ENCODE peak calls at places on chromosome 20, in six cellular contexts. A is gastrocnemius medialis; Z is ovary; V is neuronal stem cell; R is sigmoid colon; F is naive thymus-derived CD4-positive, alpha-beta T cell. P is an unnamed sample.

GRCh38 chr20:53926428-53927028 is 143.9 kb downstream of the BCAS1 start:
- DNase-seq in R (no peak), V (no peak), Z (no peak), A (no peak), F (no peak), P (no peak)

GRCh38 chr20:63343460-63344150 is 17.5 kb downstream of the CHRNA4 start:
- DNase-seq in A (no peak), Z (no peak), V (no peak), F (no peak), R (no peak), P (no peak)

GRCh38 chr20:62733250-62733842 is 24.7 kb downstream of the NTSR1 start:
- DNase-seq in A (no peak), Z (no peak), R (no peak), F (no peak), V (no peak), P (no peak)

GRCh38 chr20:18609741-18610140 is 21.9 kb downstream of the DTD1 start:
- DNase-seq in Z (no peak), F (no peak), V (no peak), R (no peak), A (no peak), P (no peak)

GRCh38 chr20:15012551-15012950 is 675.1 kb upstream of the FLRT3 start:
- DNase-seq in F (no peak), Z (no peak), A (no peak), R (no peak), V (peak; percentile 21), P (no peak)

GRCh38 chr20:57369601-57370000 is 18.5 kb downstream of the RAE1 start:
- DNase-seq in Z (no peak), V (no peak), F (no peak), R (no peak), A (no peak), P (no peak)

GRCh38 chr20:2400290-2400689 is 19.6 kb downstream of the TGM6 start:
- DNase-seq in V (no peak), R (no peak), F (no peak), Z (no peak), A (no peak), P (no peak)

GRCh38 chr20:54335299-54335698 is 127.4 kb downstream of the PFDN4 start:
- DNase-seq in R (no peak), F (no peak), V (no peak), A (no peak), Z (no peak), P (no peak)

GRCh38 chr20:10463622-10464021 is 28.5 kb downstream of the SLX4IP start:
- DNase-seq in V (no peak), Z (no peak), R (no peak), F (no peak), A (no peak), P (no peak)

GRCh38 chr20:60624066-60624465 is 628.0 kb upstream of the CDH4 start:
- DNase-seq in A (no peak), Z (no peak), V (no peak), F (no peak), R (no peak), P (no peak)

GRCh38 chr20:59678286-59678685 is 73.9 kb downstream of the PHACTR3 start:
- DNase-seq in V (no peak), Z (no peak), F (no peak), A (no peak), R (no peak), P (no peak)

GRCh38 chr20:9627219-9627618 is 112.8 kb downstream of the LAMP5 start:
- DNase-seq in V (no peak), F (no peak), Z (no peak), A (no peak), R (no peak), P (no peak)

GRCh38 chr20:19991826-19992225 is 25.3 kb upstream of the NAA20 start:
- DNase-seq in V (no peak), A (no peak), Z (no peak), R (no peak), F (no peak), P (no peak)

GRCh38 chr20:15740046-15740775 is 833.0 kb downstream of the KIF16B start:
- DNase-seq in Z (no peak), F (no peak), V (no peak), R (no peak), A (no peak), P (no peak)

GRCh38 chr20:58405504-58406291 is 16.7 kb downstream of the VAPB start:
- DNase-seq in Z (no peak), A (no peak), R (no peak), F (no peak), V (no peak), P (no peak)

GRCh38 chr20:63734946-63735858 is 1.3 kb upstream of the LIME1 start:
- DNase-seq in F (no peak), Z (no peak), R (peak; percentile 63), A (no peak), V (no peak), P (no peak)

GRCh38 chr20:10595985-10596384 is 77.8 kb downstream of the JAG1 start:
- DNase-seq in R (no peak), Z (no peak), A (no peak), F (no peak), V (no peak), P (no peak)

GRCh38 chr20:961768-962167 is 40.3 kb downstream of the RSPO4 start:
- DNase-seq in F (no peak), A (no peak), Z (no peak), V (no peak), R (no peak), P (no peak)

DNA sequence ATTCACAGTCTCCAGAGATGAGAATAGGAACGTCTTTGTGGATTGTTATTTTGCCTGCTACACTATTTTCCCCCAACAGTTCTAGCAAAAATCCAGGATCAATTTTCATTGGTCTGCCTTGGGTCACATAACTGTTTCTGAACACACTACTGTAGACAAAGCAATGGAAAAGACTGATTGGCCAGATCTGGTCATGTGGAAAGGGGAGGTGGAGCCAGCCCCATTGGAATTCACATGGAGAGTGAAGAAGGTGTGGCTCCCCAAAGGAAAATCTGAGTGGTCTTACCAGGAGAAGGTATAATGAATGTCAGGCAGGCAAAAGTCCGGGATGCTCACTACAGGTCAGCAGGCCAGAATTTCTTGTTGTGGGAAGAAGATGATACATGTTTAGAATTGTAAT is 9.5 kb upstream of the TP53RK start:
- DNase-seq in V (no peak), Z (no peak), A (no peak), R (no peak), F (no peak), P (no peak)
- H3K27ac ChIP-seq in V (no peak overlapping the region), Z (no peak overlapping the region), A (no peak overlapping the region), R (no peak overlapping the region), F (no peak overlapping the region), P (no peak overlapping the region)

GRCh38 chr20:32153771-32154170 is 44.3 kb downstream of the TM9SF4 start:
- DNase-seq in Z (no peak), A (no peak), R (peak; percentile 17), F (no peak), V (no peak), P (no peak)
- H3K36me3 ChIP-seq in Z (no peaks in the 10 kb centered on the region), A (peaks cover 60% of the 10 kb centered on the region), R (peaks cover 28% of the 10 kb centered on the region), F (peaks cover 10% of the 10 kb centered on the region), V (peaks cover 88% of the 10 kb centered on the region), P (peaks cover 47% of the 10 kb centered on the region)

DNA sequence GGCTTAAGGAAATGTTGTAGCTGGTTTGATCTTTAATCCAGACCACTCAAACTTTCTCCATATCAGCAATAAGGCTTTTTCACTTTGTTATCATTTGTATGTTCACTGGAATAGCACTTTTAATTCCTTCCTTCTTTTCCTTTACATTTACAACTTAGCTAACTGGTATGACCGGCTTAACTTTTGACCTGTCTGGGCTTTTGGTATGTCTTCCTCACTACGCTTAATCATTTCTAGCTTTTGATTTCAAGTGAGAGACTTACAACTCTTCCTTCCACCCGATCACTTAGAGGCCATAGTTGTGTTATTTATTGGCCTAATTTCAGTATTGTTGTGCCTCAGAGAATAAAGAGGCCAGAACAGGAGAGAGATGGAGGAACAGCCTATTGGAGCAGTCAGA is 236.6 kb upstream of the BMP2 start:
- DNase-seq in V (no peak), Z (no peak), F (no peak), R (no peak), A (no peak), P (no peak)
- H3K27ac ChIP-seq in V (no peak overlapping the region), Z (no peak overlapping the region), F (no peak overlapping the region), R (no peak overlapping the region), A (no peak overlapping the region), P (no peak overlapping the region)

DNA sequence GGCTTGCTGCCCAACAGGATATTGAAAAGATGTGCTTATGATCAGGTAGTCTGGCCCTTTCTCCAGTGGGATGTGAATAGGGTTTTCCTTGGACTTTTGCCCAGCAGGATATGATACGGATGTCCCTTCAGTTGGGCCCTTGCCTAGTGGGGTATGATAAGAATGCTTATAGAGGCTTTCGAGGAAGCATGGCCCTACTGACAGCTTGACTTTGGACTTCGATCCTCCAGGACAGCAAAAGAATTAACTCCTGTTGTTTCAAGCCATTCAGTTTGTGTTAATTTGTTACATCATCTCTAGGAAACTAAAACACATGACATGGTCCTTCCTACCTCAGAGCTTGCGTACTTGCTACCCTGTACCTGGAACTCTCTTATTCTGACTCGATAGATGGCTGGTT is 9.7 kb upstream of the ZNF334 start:
- DNase-seq in R (no peak), Z (no peak), V (no peak), F (no peak), A (no peak), P (no peak)
- H3K36me3 ChIP-seq in R (no peaks in the 10 kb centered on the region), Z (no peaks in the 10 kb centered on the region), V (no peaks in the 10 kb centered on the region), F (no peaks in the 10 kb centered on the region), A (no peaks in the 10 kb centered on the region), P (no peaks in the 10 kb centered on the region)

GRCh38 chr20:22585786-22586493 is 1.6 kb upstream of the FOXA2 start:
- DNase-seq in V (no peak), Z (no peak), F (no peak), A (no peak), R (no peak), P (no peak)
- H3K27ac ChIP-seq in V (no peak overlapping the region), Z (no peak overlapping the region), F (no peak overlapping the region), A (no peak overlapping the region), R (no peak overlapping the region), P (no peak overlapping the region)

GRCh38 chr20:44621939-44622338 is 29.6 kb downstream of the ADA start:
- DNase-seq in A (no peak), R (no peak), Z (no peak), F (no peak), V (no peak), P (no peak)
- H3K36me3 ChIP-seq in A (peaks cover 25% of the 10 kb centered on the region), R (peaks cover 33% of the 10 kb centered on the region), Z (no peaks in the 10 kb centered on the region), F (peaks cover 18% of the 10 kb centered on the region), V (peaks cover 94% of the 10 kb centered on the region), P (peaks cover 59% of the 10 kb centered on the region)

GRCh38 chr20:41145317-41145716 is 8.0 kb downstream of the PLCG1 start:
- DNase-seq in Z (no peak), R (no peak), V (no peak), A (no peak), F (no peak), P (no peak)

GRCh38 chr20:41148956-41149355 is 11.6 kb downstream of the PLCG1 start:
- DNase-seq in Z (no peak), R (no peak), V (no peak), F (no peak), A (no peak), P (no peak)

GRCh38 chr20:41143354-41143753 is 6.0 kb downstream of the PLCG1 start:
- DNase-seq in Z (no peak), R (no peak), V (no peak), A (no peak), F (no peak), P (no peak)

GRCh38 chr20:41142914-41143313 is 5.6 kb downstream of the PLCG1 start:
- DNase-seq in R (no peak), F (no peak), A (no peak), V (no peak), Z (no peak), P (peak; percentile 58)

GRCh38 chr20:41145821-41146620 is 8.7 kb downstream of the PLCG1 start:
- DNase-seq in R (peak; percentile 74), F (no peak), V (no peak), Z (no peak), A (no peak), P (no peak)
- H3K27ac ChIP-seq in R (peak overlapping the region; percentile 58), F (peak overlapping the region; percentile 91), V (no peak overlapping the region), Z (no peak overlapping the region), A (peak overlapping the region; percentile 69), P (peak overlapping the region; percentile 46)

P was measured in CD4-positive, alpha-beta memory T cell.